ENCODE peak calls at places on chromosomes 13 and 19, in eight cellular contexts. K is AG04450; U is T-cell; T is stimulated activated CD4-positive, alpha-beta T cell treated with anti-CD3 and anti-CD28 coated beads, Interleukin-15, amount 100 ng/mL, for 1 hour; J is NCI-H2029; H is small intestine; L is HCT116; X is cardiac septum. R is an unnamed sample.

GRCh38 chr19:18274776-18275356 is 614 bp upstream of the IQCN start:
- DNase-seq in H (peak; percentile 95), T (no peak), L (no peak), U (no peak), J (peak; percentile 11), X (peak; percentile 91), K (no peak), R (peak; percentile 77)

GRCh38 chr19:11142528-11143171 is 12.9 kb downstream of the SPC24 start:
- DNase-seq in H (peak; percentile 40), X (peak; percentile 94), T (no peak), U (no peak), L (peak; percentile 79), K (peak; percentile 92), J (peak; percentile 82), R (no peak)

GRCh38 chr13:31073859-31074718 is 87.6 kb downstream of the HSPH1 start:
- DNase-seq in K (no peak), U (no peak), X (no peak), H (no peak), J (no peak), L (no peak), T (no peak), R (no peak)

GRCh38 chr19:46776927-46777911 is 11.2 kb downstream of the SLC1A5 start:
- DNase-seq in J (no peak), H (no peak), K (no peak), T (no peak), U (no peak), X (no peak), L (no peak), R (no peak)

GRCh38 chr13:57624565-57625435 is 6.7 kb upstream of the PCDH17 start:
- DNase-seq in J (no peak), T (no peak), H (peak; percentile 52), L (no peak), U (no peak), X (no peak), K (no peak), R (peak; percentile 56)

GRCh38 chr13:25771641-25772478 is 280.0 kb downstream of the SHISA2 start:
- DNase-seq in L (no peak), J (no peak), K (no peak), U (no peak), T (no peak), H (no peak), X (no peak), R (no peak)

GRCh38 chr13:59121507-59121906 is 1042.2 kb downstream of the DIAPH3 start:
- DNase-seq in J (no peak), U (no peak), H (no peak), T (no peak), K (no peak), L (no peak), X (no peak), R (no peak)

GRCh38 chr19:5804516-5805464 is at the start of gene NRTN:
- DNase-seq in J (peak; percentile 62), K (no peak), T (peak; percentile 43), L (no peak), H (peak; percentile 40), U (no peak), X (no peak), R (no peak)

GRCh38 chr13:65063753-65064152 is 2166.4 kb downstream of the PCDH9 start:
- DNase-seq in K (peak; percentile 71), X (no peak), U (no peak), J (peak; percentile 10), T (no peak), H (no peak), L (no peak), R (no peak)

GRCh38 chr19:37909661-37910199 is 2.7 kb downstream of the SIPA1L3 start:
- DNase-seq in J (no peak), U (no peak), H (no peak), K (no peak), T (no peak), L (no peak), X (no peak), R (no peak)

GRCh38 chr19:49857834-49858590 is 7.1 kb downstream of the PTOV1 start:
- DNase-seq in X (no peak), T (no peak), L (no peak), K (no peak), J (no peak), U (no peak), H (no peak), R (no peak)

GRCh38 chr19:38508507-38508906 is 75.0 kb downstream of the RYR1 start:
- DNase-seq in L (no peak), U (no peak), T (no peak), J (no peak), X (no peak), H (no peak), K (no peak), R (no peak)

GRCh38 chr19:50798943-50799851 is 9.0 kb downstream of the ACP4 start:
- DNase-seq in U (no peak), J (no peak), K (no peak), H (no peak), X (no peak), T (no peak), L (no peak), R (no peak)

GRCh38 chr19:15456871-15457700 is 7.3 kb downstream of the RASAL3 start:
- DNase-seq in J (peak; percentile 93), H (peak; percentile 48), U (no peak), X (no peak), L (peak; percentile 27), T (no peak), K (no peak), R (no peak)

R was measured in HL-60.